ENCODE peak calls at places on chromosomes 11 and 22, in seven cellular contexts. K is sigmoid colon; L is CD8-positive, alpha-beta T cell; R is WTC11; O is endothelial cell of umbilical vein; A is body of pancreas; N is adrenal gland. C is an unnamed sample.

GRCh38 chr11:4643084-4643483 is 698 bp upstream of the OR51E1 start:
- DNase-seq in K (no peak), L (no peak), R (no peak), O (no peak), A (no peak), N (no peak), C (no peak)

GRCh38 chr11:63768232-63769043 is at the start of gene ZFTA:
- DNase-seq in K (peak; percentile 87), L (peak; percentile 54), R (peak; percentile 75), O (peak; percentile 41), A (peak; percentile 63), N (peak; percentile 60), C (peak; percentile 95)

GRCh38 chr11:70798296-70798695 is 400.0 kb downstream of the CTTN start:
- DNase-seq in K (no peak), L (no peak), R (no peak), O (no peak), A (no peak), N (no peak), C (no peak)

GRCh38 chr22:32804036-32804435 is 2.5 kb downstream of the TIMP3 start:
- DNase-seq in K (no peak), L (no peak), R (no peak), O (no peak), A (no peak), N (no peak), C (no peak)

GRCh38 chr11:122748968-122749687 is 89.2 kb upstream of the CRTAM start:
- DNase-seq in K (peak; percentile 78), L (peak; percentile 54), R (no peak), O (peak; percentile 36), A (no peak), N (peak; percentile 65), C (peak; percentile 70)

GRCh38 chr11:10318527-10318802 is 13.6 kb downstream of the ADM start:
- DNase-seq in K (no peak), L (no peak), R (no peak), O (no peak), A (no peak), N (no peak), C (no peak)

GRCh38 chr11:75603791-75604736 is 42.0 kb downstream of the SERPINH1 start:
- DNase-seq in K (no peak), L (no peak), R (no peak), O (peak; percentile 92), A (no peak), N (no peak), C (no peak)

GRCh38 chr11:67099841-67100324 is 19.2 kb upstream of the KDM2A start:
- DNase-seq in K (no peak), L (no peak), R (no peak), O (no peak), A (no peak), N (no peak), C (peak; percentile 62)

GRCh38 chr22:47138898-47139789 is 376.7 kb downstream of the TBC1D22A start:
- DNase-seq in K (no peak), L (no peak), R (no peak), O (no peak), A (no peak), N (no peak), C (no peak)

GRCh38 chr11:94662065-94662779 is 95.1 kb downstream of the PIWIL4 start:
- DNase-seq in K (no peak), L (no peak), R (no peak), O (no peak), A (no peak), N (no peak), C (no peak)

GRCh38 chr22:45672564-45673481 is 1.2 kb downstream of the ATXN10 start:
- DNase-seq in K (no peak), L (no peak), R (no peak), O (no peak), A (no peak), N (no peak), C (no peak)

GRCh38 chr11:91749231-91749630 is 475.4 kb upstream of the FAT3 start:
- DNase-seq in K (no peak), L (no peak), R (no peak), O (no peak), A (no peak), N (no peak), C (no peak)

GRCh38 chr11:43358308-43358669 is 431 bp upstream of the TTC17 start:
- DNase-seq in K (no peak), L (no peak), R (no peak), O (no peak), A (no peak), N (no peak), C (no peak)

GRCh38 chr22:26548303-26548702 is 36.0 kb upstream of the TFIP11 start:
- DNase-seq in K (no peak), L (no peak), R (no peak), O (no peak), A (no peak), N (no peak), C (no peak)

GRCh38 chr22:35156945-35157344 is 91.0 kb downstream of the ISX start:
- DNase-seq in K (no peak), L (no peak), R (no peak), O (no peak), A (no peak), N (no peak), C (no peak)

GRCh38 chr22:35154937-35155387 is 89.0 kb downstream of the ISX start:
- DNase-seq in K (peak; percentile 67), L (no peak), R (peak; percentile 86), O (peak; percentile 56), A (peak; percentile 41), N (peak; percentile 31), C (peak; percentile 62)

GRCh38 chr22:35160268-35160667 is 94.3 kb downstream of the ISX start:
- DNase-seq in K (no peak), L (no peak), R (no peak), O (no peak), A (no peak), N (no peak), C (no peak)

GRCh38 chr22:35152316-35152715 is 86.4 kb downstream of the ISX start:
- DNase-seq in K (no peak), L (no peak), R (peak; percentile 22), O (no peak), A (no peak), N (no peak), C (no peak)

GRCh38 chr22:35155403-35156025 is 89.6 kb downstream of the ISX start:
- DNase-seq in K (no peak), L (no peak), R (peak; percentile 24), O (no peak), A (no peak), N (no peak), C (no peak)
- TF ChIP-seq CTCF in K (no peak), L (no peak), R (no peak), O (peak; percentile 0), A (no peak), N (no peak), C (no peak)

GRCh38 chr22:24401824-24402434 is 25.5 kb upstream of the ADORA2A start:
- DNase-seq in K (no peak), L (no peak), R (no peak), O (no peak), A (no peak), N (no peak), C (no peak)

GRCh38 chr22:24400726-24401596 is 26.4 kb upstream of the ADORA2A start:
- DNase-seq in K (no peak), L (no peak), R (no peak), O (no peak), A (no peak), N (no peak), C (no peak)

GRCh38 chr22:24404561-24405275 is 22.7 kb upstream of the ADORA2A start:
- DNase-seq in K (no peak), L (no peak), R (no peak), O (no peak), A (no peak), N (no peak), C (no peak)

GRCh38 chr22:24400037-24400725 is 27.2 kb upstream of the ADORA2A start:
- DNase-seq in K (no peak), L (no peak), R (no peak), O (no peak), A (no peak), N (no peak), C (no peak)

GRCh38 chr22:24402460-24403192 is 24.8 kb upstream of the ADORA2A start:
- DNase-seq in K (peak; percentile 89), L (no peak), R (no peak), O (peak; percentile 97), A (peak; percentile 62), N (peak; percentile 90), C (peak; percentile 43)
- TF ChIP-seq CTCF in K (no peak), L (no peak), R (no peak), O (no peak), A (no peak), N (no peak), C (no peak)

GRCh38 chr11:557328-558132 is 3.0 kb downstream of the LMNTD2 start:
- DNase-seq in K (no peak), L (no peak), R (no peak), O (no peak), A (no peak), N (no peak), C (no peak)

GRCh38 chr11:560305-561147 is at the start of the genes LMNTD2 and RASSF7:
- DNase-seq in K (peak; percentile 93), L (peak; percentile 92), R (peak; percentile 96), O (peak; percentile 80), A (peak; percentile 95), N (peak; percentile 91), C (peak; percentile 100)

GRCh38 chr11:559712-560304 is 730 bp downstream of the LMNTD2 start:
- DNase-seq in K (no peak), L (no peak), R (peak; percentile 59), O (no peak), A (peak; percentile 64), N (no peak), C (no peak)

GRCh38 chr11:558503-558902 is 2.0 kb downstream of the LMNTD2 start:
- DNase-seq in K (no peak), L (no peak), R (no peak), O (no peak), A (no peak), N (no peak), C (no peak)

GRCh38 chr11:559020-559620 is 1.4 kb downstream of the LMNTD2 start:
- DNase-seq in K (no peak), L (no peak), R (no peak), O (no peak), A (no peak), N (no peak), C (no peak)
- TF ChIP-seq CTCF in K (no peak), L (no peak), R (no peak), O (no peak), A (no peak), N (no peak), C (no peak)

DNA sequence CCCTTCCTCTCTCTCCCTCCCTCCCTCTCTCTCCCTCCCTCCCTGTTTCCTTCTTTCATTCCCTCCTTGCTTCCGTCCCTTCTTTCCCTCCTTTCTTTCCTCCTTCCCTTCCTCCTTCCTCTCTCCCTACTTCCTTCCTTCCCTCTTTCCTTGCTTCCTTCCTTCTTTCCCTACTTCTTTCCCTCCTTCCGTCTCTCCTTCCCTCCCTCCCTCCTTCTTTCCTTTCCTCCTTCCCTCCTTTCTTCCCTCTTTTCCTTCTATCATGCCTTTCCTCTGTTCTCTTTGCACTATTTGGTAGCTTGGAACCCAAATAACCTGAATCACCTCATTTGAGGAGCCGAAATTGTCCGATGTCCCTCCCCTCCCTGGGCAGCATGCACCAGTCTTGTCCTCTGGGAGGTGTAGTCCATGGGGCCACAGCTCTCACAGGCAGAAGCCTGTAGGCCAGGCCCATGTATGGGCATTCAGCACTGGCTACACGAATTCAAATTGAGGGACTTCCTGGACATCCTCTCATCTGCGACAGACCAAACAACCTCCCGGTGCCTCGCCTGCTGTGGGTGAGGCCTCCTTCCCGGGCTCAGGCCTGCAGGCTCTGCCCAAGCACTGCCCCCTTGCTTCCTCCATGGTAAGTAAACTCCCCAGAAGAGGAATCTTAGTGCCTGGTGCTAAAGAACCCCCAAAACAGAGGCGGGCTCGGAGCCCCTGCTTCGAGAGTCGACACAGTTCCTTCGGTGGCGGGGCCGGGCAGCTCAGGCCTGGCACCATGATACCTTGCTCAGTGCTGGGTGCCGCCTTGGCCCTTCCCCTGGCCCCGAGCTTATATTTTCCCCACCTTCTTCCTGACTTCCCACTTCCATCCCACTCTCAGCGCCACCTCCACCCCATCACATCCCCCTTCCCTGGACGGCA is 454.1 kb upstream of the CADM1 start:
- DNase-seq in K (no peak), L (no peak), R (peak; percentile 19), O (no peak), A (no peak), N (no peak), C (no peak)
- TF ChIP-seq CTCF in K (no peak), L (no peak), R (no peak), O (no peak), A (no peak), N (no peak), C (no peak)

C was measured in GM20000.